ENCODE peak calls at places on chromosomes 13 and 19, in four cellular contexts. One of them, this sample, is unnamed.

GRCh38 chr13:37460211-37460610 is 138.4 kb downstream of the POSTN start:
- DNase-seq in foreskin keratinocyte: no peak
- DNase-seq in CD4-positive, alpha-beta T cell: no peak
- DNase-seq in nephron progenitor cell: no peak
- DNase-seq in this sample: no peak

GRCh38 chr13:24995225-24995804 is 100.6 kb upstream of the PABPC3 start:
- DNase-seq in foreskin keratinocyte: peak; percentile 70
- DNase-seq in CD4-positive, alpha-beta T cell: peak; percentile 15
- DNase-seq in nephron progenitor cell: peak; percentile 66
- DNase-seq in this sample: no peak

GRCh38 chr19:58409010-58409790 is 751 bp downstream of the ZNF584 start:
- DNase-seq in foreskin keratinocyte: no peak
- DNase-seq in CD4-positive, alpha-beta T cell: no peak
- DNase-seq in nephron progenitor cell: peak; percentile 33
- DNase-seq in this sample: no peak

GRCh38 chr13:50082426-50083283 is 67.4 kb downstream of the KCNRG start:
- DNase-seq in foreskin keratinocyte: peak; percentile 92
- DNase-seq in CD4-positive, alpha-beta T cell: peak; percentile 60
- DNase-seq in nephron progenitor cell: peak; percentile 75
- DNase-seq in this sample: peak; percentile 78

GRCh38 chr13:89457977-89458376 is 1786.8 kb downstream of the SLITRK5 start:
- DNase-seq in foreskin keratinocyte: peak; percentile 98
- DNase-seq in CD4-positive, alpha-beta T cell: no peak
- DNase-seq in nephron progenitor cell: no peak
- DNase-seq in this sample: no peak

GRCh38 chr13:113782472-113782871 is 23.4 kb downstream of the TMEM255B start:
- DNase-seq in foreskin keratinocyte: no peak
- DNase-seq in CD4-positive, alpha-beta T cell: no peak
- DNase-seq in nephron progenitor cell: no peak
- DNase-seq in this sample: no peak

GRCh38 chr19:31530781-31531180 is 181.5 kb upstream of the TSHZ3 start:
- DNase-seq in foreskin keratinocyte: no peak
- DNase-seq in CD4-positive, alpha-beta T cell: no peak
- DNase-seq in nephron progenitor cell: no peak
- DNase-seq in this sample: no peak

GRCh38 chr13:44843403-44843802 is 145.9 kb downstream of the NUFIP1 start:
- DNase-seq in foreskin keratinocyte: peak; percentile 38
- DNase-seq in CD4-positive, alpha-beta T cell: no peak
- DNase-seq in nephron progenitor cell: no peak
- DNase-seq in this sample: no peak

GRCh38 chr19:48926909-48927308 is 6.6 kb upstream of the DHDH start:
- DNase-seq in foreskin keratinocyte: peak; percentile 97
- DNase-seq in CD4-positive, alpha-beta T cell: no peak
- DNase-seq in nephron progenitor cell: no peak
- DNase-seq in this sample: no peak

GRCh38 chr13:46377554-46377953 is 9.5 kb downstream of the RUBCNL start:
- DNase-seq in foreskin keratinocyte: no peak
- DNase-seq in CD4-positive, alpha-beta T cell: no peak
- DNase-seq in nephron progenitor cell: no peak
- DNase-seq in this sample: no peak

GRCh38 chr19:18007939-18008673 is at the start of gene ARRDC2:
- DNase-seq in foreskin keratinocyte: peak; percentile 79
- DNase-seq in CD4-positive, alpha-beta T cell: peak; percentile 87
- DNase-seq in nephron progenitor cell: peak; percentile 92
- DNase-seq in this sample: peak; percentile 84

GRCh38 chr19:43534811-43535761 is 2.1 kb downstream of the ZNF575 start:
- DNase-seq in foreskin keratinocyte: peak; percentile 26
- DNase-seq in CD4-positive, alpha-beta T cell: no peak
- DNase-seq in nephron progenitor cell: peak; percentile 73
- DNase-seq in this sample: peak; percentile 62

DNA sequence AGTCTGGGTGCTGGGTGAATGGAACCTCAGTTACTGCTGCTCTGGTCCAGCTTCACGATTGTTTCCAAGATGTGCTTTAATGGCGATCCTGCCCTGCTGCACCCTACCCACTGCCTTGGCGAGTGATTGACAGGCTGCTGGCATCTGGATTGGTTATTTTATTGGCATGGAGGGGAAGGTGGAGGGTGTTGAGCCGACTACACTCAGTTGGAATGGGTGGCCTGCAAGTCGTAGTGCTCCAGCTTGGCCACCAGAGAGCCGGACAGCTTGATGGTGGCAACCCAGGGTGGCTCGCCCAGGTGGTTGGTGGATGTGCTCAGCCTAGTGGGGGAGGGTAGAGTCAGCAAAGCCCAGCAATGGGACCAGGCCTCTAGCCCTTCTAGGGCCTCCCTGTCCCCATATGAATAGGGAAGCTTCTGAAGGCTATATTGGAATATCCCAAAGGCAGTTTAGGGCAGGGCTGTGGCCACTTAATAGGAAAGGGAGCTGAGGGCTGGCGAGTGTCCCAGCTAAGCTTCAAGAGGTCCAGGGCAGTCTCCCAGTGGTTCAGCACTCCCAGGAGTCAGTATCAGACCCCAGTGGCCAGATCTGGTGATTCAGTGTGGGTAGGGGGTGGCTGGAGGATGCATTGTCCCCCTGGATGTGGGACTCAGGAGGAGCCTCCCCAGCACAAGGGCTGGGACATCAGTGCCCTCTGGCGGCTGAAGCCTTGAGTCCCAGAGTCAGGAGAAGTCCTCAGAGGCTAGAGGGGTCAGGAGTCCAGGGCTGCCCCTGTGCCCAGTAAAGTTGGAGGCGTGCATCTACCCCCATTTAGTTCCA is 3.4 kb downstream of the GGN start:
- DNase-seq in foreskin keratinocyte: no peak
- DNase-seq in CD4-positive, alpha-beta T cell: no peak
- DNase-seq in nephron progenitor cell: no peak
- DNase-seq in this sample: no peak
- TF ChIP-seq CTCF in foreskin keratinocyte: peak; percentile 57
- TF ChIP-seq CTCF in CD4-positive, alpha-beta T cell: no peak
- TF ChIP-seq CTCF in nephron progenitor cell: peak; percentile 28
- TF ChIP-seq CTCF in this sample: no peak

DNA sequence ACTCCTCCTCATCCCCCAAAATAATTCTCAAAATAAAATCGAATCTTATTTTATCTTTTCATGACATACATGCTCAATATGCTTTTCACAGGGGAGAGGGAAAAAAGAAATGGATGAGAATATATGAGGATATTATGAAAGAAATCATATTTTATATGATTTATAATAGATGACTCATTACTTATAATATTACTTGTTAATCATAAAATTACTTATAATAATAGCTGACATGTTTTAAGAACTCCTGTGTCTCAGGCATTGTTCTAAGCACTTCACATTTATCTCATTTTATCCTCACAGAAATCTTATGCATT is 3.0 kb upstream of the CEACAM3 start:
- DNase-seq in foreskin keratinocyte: no peak
- DNase-seq in CD4-positive, alpha-beta T cell: no peak
- DNase-seq in nephron progenitor cell: no peak
- DNase-seq in this sample: no peak
- TF ChIP-seq CTCF in foreskin keratinocyte: no peak
- TF ChIP-seq CTCF in CD4-positive, alpha-beta T cell: no peak
- TF ChIP-seq CTCF in nephron progenitor cell: no peak
- TF ChIP-seq CTCF in this sample: no peak

DNA sequence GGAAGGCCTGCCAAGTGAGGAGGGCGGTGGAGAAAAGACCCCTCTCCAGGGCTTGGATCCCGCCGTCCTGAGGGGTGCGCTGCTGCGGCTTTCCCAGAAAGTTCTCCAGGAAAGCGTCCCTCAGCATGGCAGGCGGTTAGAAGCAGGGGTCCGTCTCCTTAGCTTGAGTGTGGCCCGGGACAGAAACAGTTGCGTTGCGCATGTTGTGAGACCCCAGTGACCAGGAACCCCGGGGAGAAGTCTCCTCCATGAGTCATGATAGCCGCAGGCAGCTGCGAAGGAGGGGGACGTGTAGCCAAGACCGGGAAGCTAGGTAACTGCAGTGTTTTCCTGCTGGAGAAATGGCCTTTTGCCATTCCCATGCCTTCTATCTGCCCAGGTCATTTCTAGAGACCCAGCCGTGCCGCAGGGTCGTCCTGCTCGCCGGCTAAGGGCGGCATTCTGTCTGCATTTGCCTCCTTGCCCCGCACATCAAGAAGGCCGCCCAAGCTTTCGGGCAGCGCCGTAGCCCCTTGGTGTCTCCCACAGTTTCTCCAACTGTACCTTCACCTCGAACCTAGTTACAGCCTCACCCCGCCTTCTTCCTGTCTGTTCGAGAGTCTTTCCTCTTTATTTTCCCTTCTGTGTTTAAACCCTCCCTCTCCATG is 64.3 kb downstream of the TM9SF2 start:
- DNase-seq in foreskin keratinocyte: no peak
- DNase-seq in CD4-positive, alpha-beta T cell: no peak
- DNase-seq in nephron progenitor cell: no peak
- DNase-seq in this sample: no peak
- TF ChIP-seq CTCF in foreskin keratinocyte: no peak
- TF ChIP-seq CTCF in CD4-positive, alpha-beta T cell: no peak
- TF ChIP-seq CTCF in nephron progenitor cell: no peak
- TF ChIP-seq CTCF in this sample: no peak

GRCh38 chr13:33262554-33262953 is 23.0 kb downstream of the STARD13 start:
- DNase-seq in foreskin keratinocyte: no peak
- DNase-seq in CD4-positive, alpha-beta T cell: no peak
- DNase-seq in nephron progenitor cell: no peak
- DNase-seq in this sample: no peak
- TF ChIP-seq CTCF in foreskin keratinocyte: no peak
- TF ChIP-seq CTCF in CD4-positive, alpha-beta T cell: no peak
- TF ChIP-seq CTCF in nephron progenitor cell: no peak
- TF ChIP-seq CTCF in this sample: no peak

DNA sequence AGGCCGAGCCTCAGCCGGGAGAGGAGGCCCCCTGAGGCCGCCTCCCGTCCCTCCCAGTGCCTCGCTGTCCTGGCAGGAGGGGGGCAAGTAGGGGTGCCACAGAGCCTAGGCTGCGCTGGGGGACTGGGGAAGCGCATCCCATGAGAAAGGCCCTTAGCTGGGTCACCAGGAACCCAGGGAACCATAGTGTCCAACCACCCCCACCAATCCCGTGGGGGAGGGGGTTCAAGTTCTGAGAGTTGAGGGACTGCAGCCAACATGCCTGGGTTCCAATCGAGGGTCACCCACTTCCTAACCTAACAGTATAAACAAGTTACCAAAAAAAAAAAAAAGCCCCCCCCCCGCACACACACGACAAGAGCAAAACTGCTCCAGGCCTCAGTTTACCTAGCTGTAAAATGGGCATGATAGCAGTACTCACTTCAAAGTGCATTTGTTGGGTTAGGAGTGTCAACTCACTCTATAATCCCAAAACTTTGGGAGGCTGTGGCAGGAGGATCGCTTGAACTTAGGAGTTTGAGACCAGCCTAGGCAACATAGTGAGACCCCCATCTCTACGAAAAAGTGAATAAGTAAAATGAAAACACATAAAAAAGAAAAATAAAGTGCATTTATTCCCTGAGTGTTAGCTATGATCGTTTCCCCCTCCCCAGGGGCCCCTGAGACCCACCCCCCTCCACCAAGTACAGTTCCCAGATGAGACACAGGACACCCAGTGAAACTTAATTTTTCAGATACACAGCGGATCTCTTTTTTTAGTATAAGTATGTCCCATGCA is 28.8 kb upstream of the NANOS3 start:
- DNase-seq in foreskin keratinocyte: no peak
- DNase-seq in CD4-positive, alpha-beta T cell: no peak
- DNase-seq in nephron progenitor cell: no peak
- DNase-seq in this sample: no peak
- TF ChIP-seq CTCF in foreskin keratinocyte: no peak
- TF ChIP-seq CTCF in CD4-positive, alpha-beta T cell: no peak
- TF ChIP-seq CTCF in nephron progenitor cell: no peak
- TF ChIP-seq CTCF in this sample: peak; percentile 1

GRCh38 chr19:45423033-45423588 is 606 bp downstream of the ERCC1 start:
- DNase-seq in foreskin keratinocyte: no peak
- DNase-seq in CD4-positive, alpha-beta T cell: no peak
- DNase-seq in nephron progenitor cell: no peak
- DNase-seq in this sample: no peak

GRCh38 chr19:45424191-45425058 is 708 bp upstream of the ERCC1 start:
- DNase-seq in foreskin keratinocyte: peak; percentile 98
- DNase-seq in CD4-positive, alpha-beta T cell: no peak
- DNase-seq in nephron progenitor cell: peak; percentile 45
- DNase-seq in this sample: no peak

GRCh38 chr19:45423589-45424190 is at the start of gene ERCC1:
- DNase-seq in foreskin keratinocyte: peak; percentile 99
- DNase-seq in CD4-positive, alpha-beta T cell: peak; percentile 62
- DNase-seq in nephron progenitor cell: peak; percentile 99
- DNase-seq in this sample: peak; percentile 90

GRCh38 chr19:45428385-45429231 is 4.9 kb upstream of the ERCC1 start:
- DNase-seq in foreskin keratinocyte: no peak
- DNase-seq in CD4-positive, alpha-beta T cell: no peak
- DNase-seq in nephron progenitor cell: peak; percentile 73
- DNase-seq in this sample: peak; percentile 62
- TF ChIP-seq CTCF in foreskin keratinocyte: peak; percentile 57
- TF ChIP-seq CTCF in CD4-positive, alpha-beta T cell: no peak
- TF ChIP-seq CTCF in nephron progenitor cell: peak; percentile 27
- TF ChIP-seq CTCF in this sample: peak; percentile 36

GRCh38 chr19:29668746-29669609 is 3.7 kb downstream of the PLEKHF1 start:
- DNase-seq in foreskin keratinocyte: no peak
- DNase-seq in CD4-positive, alpha-beta T cell: no peak
- DNase-seq in nephron progenitor cell: no peak
- DNase-seq in this sample: no peak
- TF ChIP-seq CTCF in foreskin keratinocyte: peak; percentile 40
- TF ChIP-seq CTCF in CD4-positive, alpha-beta T cell: no peak
- TF ChIP-seq CTCF in nephron progenitor cell: no peak
- TF ChIP-seq CTCF in this sample: no peak

This sample was measured in mesothelial cell of epicardium.